ENCODE peak calls at places on chromosomes 11 and 22, in seven cellular contexts. One of them, this sample, is unnamed.

GRCh38 chr22:44363214-44363979 is 50.6 kb upstream of the SHISAL1 start:
- DNase-seq in fibroblast of the aortic adventitia: peak
- DNase-seq in HFF-Myc: peak
- DNase-seq in kidney: peak
- DNase-seq in neural progenitor cell: no peak
- DNase-seq in psoas muscle: peak
- DNase-seq in body of pancreas: peak
- DNase-seq in this sample: peak

GRCh38 chr11:70016666-70017347 is 61.3 kb upstream of the ANO1 start:
- DNase-seq in fibroblast of the aortic adventitia: peak
- DNase-seq in HFF-Myc: no peak
- DNase-seq in kidney: no peak
- DNase-seq in neural progenitor cell: no peak
- DNase-seq in psoas muscle: no peak
- DNase-seq in body of pancreas: no peak
- DNase-seq in this sample: no peak

GRCh38 chr11:1412377-1413095 is 22.8 kb downstream of the BRSK2 start:
- DNase-seq in fibroblast of the aortic adventitia: no peak
- DNase-seq in HFF-Myc: no peak
- DNase-seq in kidney: no peak
- DNase-seq in neural progenitor cell: no peak
- DNase-seq in psoas muscle: no peak
- DNase-seq in body of pancreas: peak
- DNase-seq in this sample: no peak

GRCh38 chr11:61011950-61012830 is 40.7 kb downstream of the CD6 start:
- DNase-seq in fibroblast of the aortic adventitia: no peak
- DNase-seq in HFF-Myc: no peak
- DNase-seq in kidney: no peak
- DNase-seq in neural progenitor cell: peak
- DNase-seq in psoas muscle: no peak
- DNase-seq in body of pancreas: no peak
- DNase-seq in this sample: no peak

GRCh38 chr11:65903068-65903481 is 2.9 kb upstream of the FOSL1 start:
- DNase-seq in fibroblast of the aortic adventitia: peak
- DNase-seq in HFF-Myc: no peak
- DNase-seq in kidney: no peak
- DNase-seq in neural progenitor cell: peak
- DNase-seq in psoas muscle: no peak
- DNase-seq in body of pancreas: no peak
- DNase-seq in this sample: no peak

GRCh38 chr11:118914178-118914918 is 11.4 kb downstream of the BCL9L start:
- DNase-seq in fibroblast of the aortic adventitia: no peak
- DNase-seq in HFF-Myc: no peak
- DNase-seq in kidney: peak
- DNase-seq in neural progenitor cell: peak
- DNase-seq in psoas muscle: peak
- DNase-seq in body of pancreas: peak
- DNase-seq in this sample: no peak

GRCh38 chr11:120179071-120179672 is 31.7 kb upstream of the OAF start:
- DNase-seq in fibroblast of the aortic adventitia: no peak
- DNase-seq in HFF-Myc: no peak
- DNase-seq in kidney: peak
- DNase-seq in neural progenitor cell: no peak
- DNase-seq in psoas muscle: no peak
- DNase-seq in body of pancreas: no peak
- DNase-seq in this sample: no peak

GRCh38 chr11:68924073-68924925 is 20.6 kb downstream of the IGHMBP2 start:
- DNase-seq in fibroblast of the aortic adventitia: no peak
- DNase-seq in HFF-Myc: no peak
- DNase-seq in kidney: peak
- DNase-seq in neural progenitor cell: no peak
- DNase-seq in psoas muscle: no peak
- DNase-seq in body of pancreas: no peak
- DNase-seq in this sample: no peak

GRCh38 chr11:17019231-17019630 is 5.0 kb upstream of the PLEKHA7 start:
- DNase-seq in fibroblast of the aortic adventitia: no peak
- DNase-seq in HFF-Myc: no peak
- DNase-seq in kidney: no peak
- DNase-seq in neural progenitor cell: no peak
- DNase-seq in psoas muscle: no peak
- DNase-seq in body of pancreas: no peak
- DNase-seq in this sample: no peak

GRCh38 chr11:116702772-116703360 is 69.9 kb downstream of the BUD13 start:
- DNase-seq in fibroblast of the aortic adventitia: no peak
- DNase-seq in HFF-Myc: no peak
- DNase-seq in kidney: no peak
- DNase-seq in neural progenitor cell: no peak
- DNase-seq in psoas muscle: no peak
- DNase-seq in body of pancreas: no peak
- DNase-seq in this sample: peak

GRCh38 chr22:19819911-19820879 is 34.5 kb downstream of the GNB1L start:
- DNase-seq in fibroblast of the aortic adventitia: no peak
- DNase-seq in HFF-Myc: no peak
- DNase-seq in kidney: no peak
- DNase-seq in neural progenitor cell: no peak
- DNase-seq in psoas muscle: no peak
- DNase-seq in body of pancreas: no peak
- DNase-seq in this sample: peak

GRCh38 chr22:50674127-50674493 is 1.5 kb downstream of the SHANK3 start:
- DNase-seq in fibroblast of the aortic adventitia: no peak
- DNase-seq in HFF-Myc: no peak
- DNase-seq in kidney: no peak
- DNase-seq in neural progenitor cell: peak
- DNase-seq in psoas muscle: no peak
- DNase-seq in body of pancreas: no peak
- DNase-seq in this sample: no peak

GRCh38 chr22:50675553-50676199 is 3.1 kb downstream of the SHANK3 start:
- DNase-seq in fibroblast of the aortic adventitia: no peak
- DNase-seq in HFF-Myc: no peak
- DNase-seq in kidney: no peak
- DNase-seq in neural progenitor cell: peak
- DNase-seq in psoas muscle: no peak
- DNase-seq in body of pancreas: no peak
- DNase-seq in this sample: no peak

GRCh38 chr22:50673231-50674126 is 856 bp downstream of the SHANK3 start:
- DNase-seq in fibroblast of the aortic adventitia: no peak
- DNase-seq in HFF-Myc: no peak
- DNase-seq in kidney: no peak
- DNase-seq in neural progenitor cell: peak
- DNase-seq in psoas muscle: no peak
- DNase-seq in body of pancreas: no peak
- DNase-seq in this sample: no peak

GRCh38 chr22:50676211-50676636 is 3.6 kb downstream of the SHANK3 start:
- DNase-seq in fibroblast of the aortic adventitia: no peak
- DNase-seq in HFF-Myc: no peak
- DNase-seq in kidney: no peak
- DNase-seq in neural progenitor cell: no peak
- DNase-seq in psoas muscle: no peak
- DNase-seq in body of pancreas: no peak
- DNase-seq in this sample: no peak

GRCh38 chr22:50674606-50675552 is 2.3 kb downstream of the SHANK3 start:
- DNase-seq in fibroblast of the aortic adventitia: no peak
- DNase-seq in HFF-Myc: no peak
- DNase-seq in kidney: peak
- DNase-seq in neural progenitor cell: peak
- DNase-seq in psoas muscle: no peak
- DNase-seq in body of pancreas: peak
- DNase-seq in this sample: peak
- H3K4me3 ChIP-seq in fibroblast of the aortic adventitia: peak
- H3K4me3 ChIP-seq in HFF-Myc: peak
- H3K4me3 ChIP-seq in kidney: peak
- H3K4me3 ChIP-seq in neural progenitor cell: peak
- H3K4me3 ChIP-seq in psoas muscle: peak
- H3K4me3 ChIP-seq in body of pancreas: peak
- H3K4me3 ChIP-seq in this sample: peak

DNA sequence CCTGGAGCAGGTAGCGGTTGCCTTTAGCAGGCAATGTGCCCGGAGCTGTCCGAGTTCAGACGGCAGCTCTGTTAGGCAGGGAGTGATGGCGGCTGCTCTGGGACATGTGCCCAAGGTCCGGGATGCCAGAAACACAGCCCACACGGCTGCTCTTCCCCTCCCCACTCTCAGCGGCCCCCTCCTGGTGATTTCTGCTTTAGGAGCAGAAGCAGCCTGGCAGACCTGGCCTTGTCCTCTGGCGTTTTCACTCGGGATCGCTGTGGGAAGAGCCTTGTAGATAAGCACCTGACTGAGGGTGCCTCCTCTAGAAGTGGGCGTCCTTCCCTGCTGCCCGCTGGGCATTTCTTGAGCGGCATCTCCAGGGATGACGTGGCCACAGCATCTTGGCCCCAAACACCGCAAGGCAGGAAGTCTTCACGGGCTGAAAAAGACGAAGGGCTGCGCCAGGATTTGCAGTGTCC is 392.2 kb downstream of the TBC1D22A start:
- DNase-seq in fibroblast of the aortic adventitia: peak
- DNase-seq in HFF-Myc: no peak
- DNase-seq in kidney: no peak
- DNase-seq in neural progenitor cell: no peak
- DNase-seq in psoas muscle: peak
- DNase-seq in body of pancreas: peak
- DNase-seq in this sample: no peak
- H3K4me3 ChIP-seq in fibroblast of the aortic adventitia: peak
- H3K4me3 ChIP-seq in HFF-Myc: peak
- H3K4me3 ChIP-seq in kidney: no peak
- H3K4me3 ChIP-seq in neural progenitor cell: no peak
- H3K4me3 ChIP-seq in psoas muscle: peak
- H3K4me3 ChIP-seq in body of pancreas: no peak
- H3K4me3 ChIP-seq in this sample: peak

GRCh38 chr22:23146842-23147205 is 1.5 kb downstream of the RAB36 start:
- DNase-seq in fibroblast of the aortic adventitia: no peak
- DNase-seq in HFF-Myc: no peak
- DNase-seq in kidney: no peak
- DNase-seq in neural progenitor cell: no peak
- DNase-seq in psoas muscle: no peak
- DNase-seq in body of pancreas: no peak
- DNase-seq in this sample: no peak
- H3K4me3 ChIP-seq in fibroblast of the aortic adventitia: no peak
- H3K4me3 ChIP-seq in HFF-Myc: no peak
- H3K4me3 ChIP-seq in kidney: no peak
- H3K4me3 ChIP-seq in neural progenitor cell: no peak
- H3K4me3 ChIP-seq in psoas muscle: no peak
- H3K4me3 ChIP-seq in body of pancreas: no peak
- H3K4me3 ChIP-seq in this sample: no peak

DNA sequence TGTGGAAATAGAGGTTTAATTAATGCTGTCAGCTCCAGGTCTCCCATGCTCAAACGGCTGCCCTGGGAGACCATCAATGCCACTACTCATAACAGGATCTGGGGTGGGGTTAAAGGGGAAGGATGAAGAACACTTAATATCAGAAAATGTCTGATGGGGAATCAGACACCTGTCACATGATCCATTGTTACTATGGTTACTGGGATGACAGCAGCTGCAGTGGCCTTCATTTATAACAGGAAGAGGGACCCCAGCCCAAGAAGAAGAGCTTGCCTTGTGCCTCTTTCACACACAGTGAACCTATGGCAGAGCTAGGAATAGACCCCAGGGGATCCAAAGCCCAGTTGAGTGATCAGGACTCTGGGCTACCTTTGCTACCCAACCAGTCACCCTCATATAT is 2.3 kb upstream of the SYT13 start:
- DNase-seq in fibroblast of the aortic adventitia: no peak
- DNase-seq in HFF-Myc: no peak
- DNase-seq in kidney: no peak
- DNase-seq in neural progenitor cell: no peak
- DNase-seq in psoas muscle: no peak
- DNase-seq in body of pancreas: no peak
- DNase-seq in this sample: no peak
- H3K4me3 ChIP-seq in fibroblast of the aortic adventitia: no peak
- H3K4me3 ChIP-seq in HFF-Myc: no peak
- H3K4me3 ChIP-seq in kidney: no peak
- H3K4me3 ChIP-seq in neural progenitor cell: no peak
- H3K4me3 ChIP-seq in psoas muscle: no peak
- H3K4me3 ChIP-seq in body of pancreas: no peak
- H3K4me3 ChIP-seq in this sample: no peak

GRCh38 chr11:134414036-134414731 is 2.1 kb upstream of the B3GAT1 start:
- DNase-seq in fibroblast of the aortic adventitia: no peak
- DNase-seq in HFF-Myc: no peak
- DNase-seq in kidney: no peak
- DNase-seq in neural progenitor cell: peak
- DNase-seq in psoas muscle: no peak
- DNase-seq in body of pancreas: no peak
- DNase-seq in this sample: no peak
- H3K4me3 ChIP-seq in fibroblast of the aortic adventitia: no peak
- H3K4me3 ChIP-seq in HFF-Myc: no peak
- H3K4me3 ChIP-seq in kidney: no peak
- H3K4me3 ChIP-seq in neural progenitor cell: peak
- H3K4me3 ChIP-seq in psoas muscle: no peak
- H3K4me3 ChIP-seq in body of pancreas: no peak
- H3K4me3 ChIP-seq in this sample: no peak

DNA sequence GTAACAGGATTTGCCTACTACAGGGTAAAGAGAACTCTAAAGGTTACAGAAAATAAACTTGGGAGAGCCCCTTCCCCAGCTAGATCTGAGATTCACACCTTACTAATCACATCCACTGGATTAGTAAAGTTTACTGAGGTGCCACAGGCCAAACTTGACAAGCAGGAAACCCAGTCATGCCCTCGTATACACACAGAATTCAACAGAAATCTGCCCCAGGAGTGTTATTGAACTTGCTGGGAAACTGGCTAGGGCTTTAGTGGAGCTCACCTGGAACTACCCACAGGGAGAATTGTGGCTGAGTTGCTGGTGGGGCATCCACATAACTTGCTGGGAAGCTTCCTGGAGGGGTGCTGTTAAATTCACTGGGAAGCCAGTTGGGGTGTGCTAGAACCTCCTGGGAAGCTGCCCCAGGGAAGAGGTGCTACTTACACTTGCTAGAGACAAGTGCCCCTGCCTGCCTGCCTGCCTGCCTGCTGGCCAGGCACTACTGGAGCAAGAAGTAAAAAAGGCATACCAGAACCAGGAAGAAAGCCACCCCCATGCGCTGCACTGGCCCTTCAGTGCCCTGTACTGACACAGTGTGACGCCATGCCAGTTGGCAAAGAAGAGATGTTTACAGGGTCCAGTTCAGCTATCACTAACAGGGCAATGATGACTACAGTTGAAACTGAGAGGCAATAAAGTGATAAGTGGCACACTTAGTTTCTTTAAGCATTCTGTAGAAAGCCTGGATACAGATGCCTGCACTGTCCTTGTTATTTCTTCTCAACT is 106.5 kb downstream of the ALX4 start:
- DNase-seq in fibroblast of the aortic adventitia: no peak
- DNase-seq in HFF-Myc: no peak
- DNase-seq in kidney: no peak
- DNase-seq in neural progenitor cell: no peak
- DNase-seq in psoas muscle: peak
- DNase-seq in body of pancreas: peak
- DNase-seq in this sample: no peak
- H3K4me3 ChIP-seq in fibroblast of the aortic adventitia: no peak
- H3K4me3 ChIP-seq in HFF-Myc: no peak
- H3K4me3 ChIP-seq in kidney: no peak
- H3K4me3 ChIP-seq in neural progenitor cell: no peak
- H3K4me3 ChIP-seq in psoas muscle: no peak
- H3K4me3 ChIP-seq in body of pancreas: no peak
- H3K4me3 ChIP-seq in this sample: no peak

This sample was measured in lower lobe of right lung.